ENCODE peak calls at places on chromosomes 6 and 20, in five cellular contexts. Y is mesendoderm; M is cardiac fibroblast; A is CD8-positive, alpha-beta memory T cell; W is fibroblast of villous mesenchyme. H is an unnamed sample.

GRCh38 chr20:63829943-63830820 is 882 bp downstream of the ZBTB46 start:
- DNase-seq in Y (peak), M (no peak), A (no peak), W (peak), H (no peak)

GRCh38 chr6:118579786-118580185 is 31.7 kb downstream of the PLN start:
- DNase-seq in Y (no peak), M (no peak), A (no peak), W (no peak), H (no peak)

GRCh38 chr20:1215386-1216170 is 10.3 kb upstream of the RAD21L1 start:
- DNase-seq in Y (no peak), M (no peak), A (no peak), W (peak), H (no peak)

GRCh38 chr20:57190536-57191265 is 75.7 kb downstream of the BMP7 start:
- DNase-seq in Y (no peak), M (peak), A (no peak), W (no peak), H (no peak)

GRCh38 chr6:11315743-11316437 is 83.4 kb upstream of the NEDD9 start:
- DNase-seq in Y (no peak), M (peak), A (no peak), W (peak), H (peak)

GRCh38 chr6:2827112-2827511 is 14.6 kb downstream of the SERPINB1 start:
- DNase-seq in Y (no peak), M (no peak), A (no peak), W (no peak), H (no peak)

GRCh38 chr6:68572525-68572924 is 62.6 kb upstream of the ADGRB3 start:
- DNase-seq in Y (peak), M (peak), A (no peak), W (no peak), H (no peak)

GRCh38 chr6:13794184-13794583 is 20.2 kb downstream of the MCUR1 start:
- DNase-seq in Y (peak), M (peak), A (no peak), W (peak), H (no peak)

GRCh38 chr20:51326241-51326819 is 216.2 kb downstream of the NFATC2 start:
- DNase-seq in Y (peak), M (peak), A (peak), W (peak), H (no peak)

GRCh38 chr6:20414711-20415110 is 13.0 kb downstream of the E2F3 start:
- DNase-seq in Y (no peak), M (no peak), A (no peak), W (no peak), H (no peak)

GRCh38 chr6:82712826-82713225 is 349.2 kb downstream of the TPBG start:
- DNase-seq in Y (peak), M (peak), A (no peak), W (peak), H (no peak)

GRCh38 chr6:107813555-107814194 is 10.4 kb downstream of the SCML4 start:
- DNase-seq in Y (no peak), M (no peak), A (no peak), W (no peak), H (no peak)

GRCh38 chr20:37276494-37277252 is 12.8 kb upstream of the MANBAL start:
- DNase-seq in Y (no peak), M (peak), A (no peak), W (peak), H (peak)

GRCh38 chr20:61738601-61739069 is 327.0 kb downstream of the TAF4 start:
- DNase-seq in Y (no peak), M (no peak), A (no peak), W (no peak), H (no peak)

GRCh38 chr6:85516168-85516567 is 66.3 kb downstream of the NT5E start:
- DNase-seq in Y (no peak), M (peak), A (no peak), W (peak), H (no peak)

GRCh38 chr6:139323511-139324445 is 32.0 kb upstream of the TXLNB start:
- DNase-seq in Y (peak), M (peak), A (peak), W (peak), H (peak)

GRCh38 chr6:83962592-83962991 is 71.0 kb upstream of the MRAP2 start:
- DNase-seq in Y (no peak), M (no peak), A (no peak), W (no peak), H (no peak)

GRCh38 chr20:42366626-42367025 is 748.4 kb upstream of the CHD6 start:
- DNase-seq in Y (no peak), M (no peak), A (no peak), W (no peak), H (no peak)

GRCh38 chr6:170464524-170464979 is 88.6 kb downstream of the PSMB1 start:
- DNase-seq in Y (peak), M (no peak), A (no peak), W (no peak), H (no peak)

GRCh38 chr20:48669946-48670630 is 157.7 kb downstream of the PREX1 start:
- DNase-seq in Y (no peak), M (no peak), A (no peak), W (no peak), H (no peak)

GRCh38 chr6:144219056-144219685 is 66.0 kb upstream of the UTRN start:
- DNase-seq in Y (peak), M (peak), A (no peak), W (peak), H (peak)

GRCh38 chr6:193773-194310 is 98.4 kb upstream of the DUSP22 start:
- DNase-seq in Y (no peak), M (no peak), A (no peak), W (no peak), H (no peak)

GRCh38 chr6:141753180-141753579 is 379.5 kb upstream of the GJE1 start:
- DNase-seq in Y (no peak), M (no peak), A (no peak), W (no peak), H (no peak)

GRCh38 chr6:90497411-90497810 is 89.5 kb downstream of the MAP3K7 start:
- DNase-seq in Y (no peak), M (no peak), A (no peak), W (no peak), H (no peak)

GRCh38 chr6:12490904-12491571 is 200.9 kb downstream of the EDN1 start:
- DNase-seq in Y (no peak), M (peak), A (no peak), W (peak), H (peak)

GRCh38 chr6:7107578-7108195 is at the start of gene RREB1:
- DNase-seq in Y (peak), M (peak), A (peak), W (peak), H (no peak)

GRCh38 chr20:35607003-35607735 is 8.5 kb upstream of the SPAG4 start:
- DNase-seq in Y (no peak), M (no peak), A (no peak), W (no peak), H (no peak)

GRCh38 chr6:90701146-90701781 is 114.4 kb upstream of the MAP3K7 start:
- DNase-seq in Y (peak), M (no peak), A (no peak), W (no peak), H (no peak)

GRCh38 chr6:44667226-44667625 is 279.7 kb downstream of the CDC5L start:
- DNase-seq in Y (peak), M (peak), A (no peak), W (peak), H (peak)

GRCh38 chr6:56046576-56046975 is 171.2 kb upstream of the BMP5 start:
- DNase-seq in Y (no peak), M (peak), A (no peak), W (no peak), H (no peak)

GRCh38 chr6:11770546-11771466 is 7.8 kb downstream of the ADTRP start:
- DNase-seq in Y (peak), M (peak), A (no peak), W (peak), H (peak)

GRCh38 chr6:157790548-157791160 is 32.4 kb upstream of the SNX9 start:
- DNase-seq in Y (no peak), M (no peak), A (no peak), W (no peak), H (no peak)

GRCh38 chr20:189611-190010 is at the start of gene DEFB128:
- DNase-seq in Y (no peak), M (no peak), A (no peak), W (no peak), H (no peak)

GRCh38 chr20:184288-184687 is 5.2 kb downstream of the DEFB128 start:
- DNase-seq in Y (no peak), M (no peak), A (no peak), W (no peak), H (no peak)

GRCh38 chr20:187733-188132 is 1.8 kb downstream of the DEFB128 start:
- DNase-seq in Y (no peak), M (no peak), A (no peak), W (no peak), H (no peak)
- H3K4me3 ChIP-seq in Y (no peak), M (no peak), A (no peak), W (no peak), H (no peak)

DNA sequence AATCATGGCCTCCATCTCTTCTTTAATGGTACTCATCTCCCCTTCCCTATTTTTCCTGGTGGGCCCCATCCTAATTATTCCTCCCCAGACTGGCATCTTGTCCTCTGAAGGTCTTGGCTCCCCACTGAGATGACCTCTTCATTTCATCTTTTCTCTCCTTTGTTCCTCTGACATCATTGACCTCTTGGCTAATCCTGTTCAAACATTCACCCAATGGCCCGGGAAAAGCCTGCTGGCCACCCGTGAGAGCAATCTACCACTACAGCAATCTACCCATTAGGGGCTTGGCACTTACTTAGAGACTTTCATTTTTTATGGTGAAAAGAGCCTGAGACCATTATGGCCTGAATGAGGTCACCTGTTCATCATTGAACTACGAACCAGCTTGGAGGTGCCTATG is 130.8 kb downstream of the DNAH8 start:
- DNase-seq in Y (no peak), M (no peak), A (no peak), W (no peak), H (no peak)
- H3K4me3 ChIP-seq in Y (no peak), M (no peak), A (no peak), W (no peak), H (no peak)

GRCh38 chr6:159981591-159982245 is 12.8 kb downstream of the IGF2R start:
- DNase-seq in Y (no peak), M (peak), A (peak), W (peak), H (no peak)
- H3K4me3 ChIP-seq in Y (no peak), M (peak), A (peak), W (no peak), H (no peak)

DNA sequence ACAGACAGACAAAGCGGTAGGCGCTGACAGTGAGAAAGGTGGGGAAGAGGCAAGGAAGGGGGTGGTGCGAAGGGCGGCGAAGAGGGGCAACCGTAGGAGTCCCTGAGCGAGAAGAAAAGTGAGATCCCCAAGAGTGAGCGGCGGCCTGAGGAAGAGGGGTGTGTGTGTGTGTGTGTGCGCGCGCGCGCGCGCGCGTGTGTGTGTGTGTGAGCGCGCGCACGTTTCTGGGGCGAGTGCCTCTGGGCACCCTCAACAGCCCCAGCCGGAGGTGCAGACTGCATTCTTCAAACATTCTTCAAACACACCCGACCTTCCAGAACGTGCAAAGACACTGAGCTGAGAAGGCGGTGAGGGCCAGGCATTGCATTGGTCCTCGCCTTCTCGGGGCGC is 76.2 kb upstream of the FOXP4 start:
- DNase-seq in Y (peak), M (no peak), A (no peak), W (no peak), H (no peak)
- H3K4me3 ChIP-seq in Y (peak), M (no peak), A (no peak), W (no peak), H (no peak)

GRCh38 chr6:28747083-28747630 is 176.6 kb downstream of the TRIM27 start:
- DNase-seq in Y (peak), M (no peak), A (no peak), W (no peak), H (no peak)

GRCh38 chr6:28741363-28741762 is 182.4 kb downstream of the TRIM27 start:
- DNase-seq in Y (no peak), M (no peak), A (no peak), W (no peak), H (no peak)

GRCh38 chr6:28742668-28743270 is 181.0 kb downstream of the TRIM27 start:
- DNase-seq in Y (peak), M (peak), A (no peak), W (peak), H (peak)

GRCh38 chr6:28747631-28748157 is 176.1 kb downstream of the TRIM27 start:
- DNase-seq in Y (peak), M (peak), A (no peak), W (peak), H (peak)

DNA sequence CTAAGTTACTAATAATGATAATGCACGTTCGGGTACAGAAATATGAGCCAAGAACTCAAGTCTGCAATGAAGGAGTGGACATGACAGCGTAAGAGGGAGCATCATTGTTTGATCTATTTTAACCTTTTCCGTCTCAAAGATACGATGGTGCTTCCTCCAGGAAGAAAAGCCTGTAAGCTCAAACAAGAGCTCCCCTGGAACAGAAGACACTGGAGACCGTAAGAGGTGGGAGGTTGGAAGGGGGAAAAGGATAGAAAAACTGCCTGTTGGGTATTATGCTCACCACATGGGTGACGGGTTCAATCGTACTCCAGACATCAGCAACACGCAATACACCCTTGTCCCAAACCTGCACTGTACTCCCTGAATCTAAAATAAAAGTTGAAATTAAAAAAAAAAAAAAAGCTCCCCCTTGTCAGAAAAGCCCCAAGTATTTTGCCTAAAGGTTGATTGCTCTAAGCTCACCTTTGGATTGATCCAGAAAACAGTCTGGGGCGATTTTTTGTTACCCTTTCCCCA is 180.5 kb downstream of the TRIM27 start:
- DNase-seq in Y (peak), M (no peak), A (no peak), W (no peak), H (no peak)
- H3K4me3 ChIP-seq in Y (peak), M (no peak), A (no peak), W (no peak), H (peak)

GRCh38 chr20:46099491-46100287 is 9.9 kb upstream of the NCOA5 start:
- DNase-seq in Y (peak), M (no peak), A (no peak), W (no peak), H (no peak)
- H3K4me3 ChIP-seq in Y (no peak), M (no peak), A (no peak), W (no peak), H (no peak)

DNA sequence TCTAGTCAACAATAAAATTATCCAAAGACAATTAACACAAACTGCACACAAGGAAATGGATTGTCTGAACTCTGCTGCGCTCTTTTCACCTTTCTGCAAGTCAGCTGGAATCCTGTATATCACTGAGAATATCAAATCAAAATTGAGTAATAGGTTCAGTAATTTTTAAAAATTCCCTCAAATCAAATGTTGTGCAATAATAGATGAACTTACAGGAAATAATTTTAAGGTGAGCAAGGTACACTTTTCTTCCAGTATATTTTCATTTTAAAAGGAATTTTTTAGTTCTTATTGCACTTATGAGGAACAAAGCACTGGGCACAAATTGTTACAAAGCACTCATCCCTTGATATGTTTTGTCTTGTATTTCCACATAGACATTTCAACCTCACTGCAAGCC is 1.2 kb downstream of the SAYSD1 start:
- DNase-seq in Y (no peak), M (no peak), A (no peak), W (no peak), H (no peak)
- H3K4me3 ChIP-seq in Y (no peak), M (no peak), A (peak), W (no peak), H (peak)

DNA sequence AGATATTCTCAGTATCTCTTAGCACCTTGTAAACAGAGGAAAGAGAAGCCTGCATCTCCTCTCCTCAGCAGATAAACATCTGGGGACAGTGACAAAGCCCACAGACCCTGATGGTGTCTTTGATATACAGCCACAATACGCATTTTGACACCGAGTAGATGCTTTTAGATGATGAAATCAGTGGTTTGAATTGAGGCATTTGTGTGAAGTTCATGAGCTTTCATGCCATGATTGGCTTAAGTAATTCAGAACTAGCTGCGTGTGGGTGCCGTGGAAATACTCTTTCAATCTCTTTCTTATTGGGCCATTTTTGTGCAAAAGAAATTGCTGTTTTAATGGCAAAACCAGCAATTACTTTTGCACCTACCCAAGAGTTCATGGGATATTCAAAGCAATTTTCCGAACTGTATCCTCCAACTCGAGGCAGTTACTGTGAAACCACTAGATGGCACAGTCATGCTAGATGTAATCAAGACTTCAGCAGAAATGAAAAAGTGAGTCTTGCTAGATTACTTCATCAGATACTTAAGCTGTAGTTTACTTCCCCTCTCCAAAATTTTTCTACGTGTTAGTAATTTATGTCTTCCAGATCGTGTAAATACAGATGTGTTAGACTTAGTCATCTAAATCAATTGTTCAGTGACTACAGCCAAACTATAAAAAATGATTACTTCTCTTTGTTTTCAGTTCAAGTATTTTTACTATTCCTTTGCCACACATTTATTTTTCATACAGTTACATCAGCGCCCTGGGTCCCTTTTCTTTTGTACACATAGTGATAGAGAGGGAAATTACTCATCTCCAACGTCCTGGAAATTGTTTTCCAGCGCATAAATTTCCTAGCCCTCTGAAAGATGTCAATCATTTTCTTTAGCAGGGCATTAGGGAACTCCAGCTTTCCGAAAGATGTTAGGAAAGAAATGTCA is 49.4 kb downstream of the IYD start:
- DNase-seq in Y (peak), M (peak), A (peak), W (peak), H (peak)
- H3K4me3 ChIP-seq in Y (no peak), M (peak), A (peak), W (peak), H (peak)